ENCODE peak calls at places on chromosome 13, in ten cellular contexts. One of them, this sample, is unnamed.

GRCh38 chr13:72126424-72126823 is 259.4 kb upstream of the DACH1 start:
- DNase-seq in substantia nigra: no peak
- DNase-seq in breast epithelium: no peak
- DNase-seq in foreskin keratinocyte: no peak
- DNase-seq in psoas muscle: no peak
- DNase-seq in naive thymus-derived CD4-positive, alpha-beta T cell: no peak
- DNase-seq in fibroblast of lung: peak
- DNase-seq in tibial nerve: no peak
- DNase-seq in thoracic aorta: no peak
- DNase-seq in pancreas: no peak
- DNase-seq in this sample: peak

GRCh38 chr13:44151474-44151873 is 222.2 kb upstream of the SERP2 start:
- DNase-seq in substantia nigra: no peak
- DNase-seq in breast epithelium: no peak
- DNase-seq in foreskin keratinocyte: no peak
- DNase-seq in psoas muscle: peak
- DNase-seq in naive thymus-derived CD4-positive, alpha-beta T cell: no peak
- DNase-seq in fibroblast of lung: no peak
- DNase-seq in tibial nerve: no peak
- DNase-seq in thoracic aorta: no peak
- DNase-seq in pancreas: no peak
- DNase-seq in this sample: no peak

GRCh38 chr13:59458908-59459579 is 704.7 kb downstream of the DIAPH3 start:
- DNase-seq in substantia nigra: no peak
- DNase-seq in breast epithelium: no peak
- DNase-seq in foreskin keratinocyte: no peak
- DNase-seq in psoas muscle: no peak
- DNase-seq in naive thymus-derived CD4-positive, alpha-beta T cell: no peak
- DNase-seq in fibroblast of lung: peak
- DNase-seq in tibial nerve: no peak
- DNase-seq in thoracic aorta: no peak
- DNase-seq in pancreas: no peak
- DNase-seq in this sample: peak

GRCh38 chr13:29918845-29919244 is 68.4 kb upstream of the UBL3 start:
- DNase-seq in substantia nigra: no peak
- DNase-seq in breast epithelium: peak
- DNase-seq in foreskin keratinocyte: peak
- DNase-seq in psoas muscle: no peak
- DNase-seq in naive thymus-derived CD4-positive, alpha-beta T cell: no peak
- DNase-seq in fibroblast of lung: peak
- DNase-seq in tibial nerve: no peak
- DNase-seq in thoracic aorta: no peak
- DNase-seq in pancreas: no peak
- DNase-seq in this sample: peak

GRCh38 chr13:27643334-27644158 is 21.9 kb downstream of the POLR1D start:
- DNase-seq in substantia nigra: no peak
- DNase-seq in breast epithelium: no peak
- DNase-seq in foreskin keratinocyte: peak
- DNase-seq in psoas muscle: no peak
- DNase-seq in naive thymus-derived CD4-positive, alpha-beta T cell: no peak
- DNase-seq in fibroblast of lung: no peak
- DNase-seq in tibial nerve: no peak
- DNase-seq in thoracic aorta: no peak
- DNase-seq in pancreas: no peak
- DNase-seq in this sample: no peak

GRCh38 chr13:75675421-75675820 is 39.3 kb downstream of the LMO7 start:
- DNase-seq in substantia nigra: no peak
- DNase-seq in breast epithelium: no peak
- DNase-seq in foreskin keratinocyte: no peak
- DNase-seq in psoas muscle: no peak
- DNase-seq in naive thymus-derived CD4-positive, alpha-beta T cell: no peak
- DNase-seq in fibroblast of lung: peak
- DNase-seq in tibial nerve: no peak
- DNase-seq in thoracic aorta: no peak
- DNase-seq in pancreas: no peak
- DNase-seq in this sample: no peak

GRCh38 chr13:51881296-51881695 is 19.5 kb downstream of the CCDC70 start:
- DNase-seq in substantia nigra: no peak
- DNase-seq in breast epithelium: no peak
- DNase-seq in foreskin keratinocyte: no peak
- DNase-seq in psoas muscle: no peak
- DNase-seq in naive thymus-derived CD4-positive, alpha-beta T cell: no peak
- DNase-seq in fibroblast of lung: no peak
- DNase-seq in tibial nerve: no peak
- DNase-seq in thoracic aorta: no peak
- DNase-seq in pancreas: no peak
- DNase-seq in this sample: no peak

GRCh38 chr13:45501175-45501526 is 36.4 kb downstream of the COG3 start:
- DNase-seq in substantia nigra: no peak
- DNase-seq in breast epithelium: no peak
- DNase-seq in foreskin keratinocyte: no peak
- DNase-seq in psoas muscle: no peak
- DNase-seq in naive thymus-derived CD4-positive, alpha-beta T cell: no peak
- DNase-seq in fibroblast of lung: no peak
- DNase-seq in tibial nerve: no peak
- DNase-seq in thoracic aorta: no peak
- DNase-seq in pancreas: no peak
- DNase-seq in this sample: no peak

GRCh38 chr13:84648069-84648640 is 765.9 kb upstream of the SLITRK1 start:
- DNase-seq in substantia nigra: no peak
- DNase-seq in breast epithelium: no peak
- DNase-seq in foreskin keratinocyte: no peak
- DNase-seq in psoas muscle: no peak
- DNase-seq in naive thymus-derived CD4-positive, alpha-beta T cell: no peak
- DNase-seq in fibroblast of lung: peak
- DNase-seq in tibial nerve: no peak
- DNase-seq in thoracic aorta: no peak
- DNase-seq in pancreas: no peak
- DNase-seq in this sample: no peak

GRCh38 chr13:90562388-90562787 is 785.1 kb upstream of the MIR17HG start:
- DNase-seq in substantia nigra: no peak
- DNase-seq in breast epithelium: no peak
- DNase-seq in foreskin keratinocyte: no peak
- DNase-seq in psoas muscle: no peak
- DNase-seq in naive thymus-derived CD4-positive, alpha-beta T cell: no peak
- DNase-seq in fibroblast of lung: no peak
- DNase-seq in tibial nerve: no peak
- DNase-seq in thoracic aorta: no peak
- DNase-seq in pancreas: no peak
- DNase-seq in this sample: no peak

GRCh38 chr13:108155185-108156106 is 59.9 kb downstream of the LIG4 start:
- DNase-seq in substantia nigra: no peak
- DNase-seq in breast epithelium: no peak
- DNase-seq in foreskin keratinocyte: peak
- DNase-seq in psoas muscle: peak
- DNase-seq in naive thymus-derived CD4-positive, alpha-beta T cell: peak
- DNase-seq in fibroblast of lung: peak
- DNase-seq in tibial nerve: peak
- DNase-seq in thoracic aorta: no peak
- DNase-seq in pancreas: peak
- DNase-seq in this sample: peak

GRCh38 chr13:80312967-80313366 is 28.0 kb downstream of the SPRY2 start:
- DNase-seq in substantia nigra: no peak
- DNase-seq in breast epithelium: no peak
- DNase-seq in foreskin keratinocyte: no peak
- DNase-seq in psoas muscle: no peak
- DNase-seq in naive thymus-derived CD4-positive, alpha-beta T cell: no peak
- DNase-seq in fibroblast of lung: peak
- DNase-seq in tibial nerve: no peak
- DNase-seq in thoracic aorta: no peak
- DNase-seq in pancreas: no peak
- DNase-seq in this sample: no peak

GRCh38 chr13:77579971-77580370 is 44.5 kb downstream of the SCEL start:
- DNase-seq in substantia nigra: no peak
- DNase-seq in breast epithelium: no peak
- DNase-seq in foreskin keratinocyte: no peak
- DNase-seq in psoas muscle: no peak
- DNase-seq in naive thymus-derived CD4-positive, alpha-beta T cell: no peak
- DNase-seq in fibroblast of lung: no peak
- DNase-seq in tibial nerve: no peak
- DNase-seq in thoracic aorta: no peak
- DNase-seq in pancreas: no peak
- DNase-seq in this sample: no peak

GRCh38 chr13:77580748-77581147 is 45.2 kb downstream of the SCEL start:
- DNase-seq in substantia nigra: no peak
- DNase-seq in breast epithelium: no peak
- DNase-seq in foreskin keratinocyte: no peak
- DNase-seq in psoas muscle: no peak
- DNase-seq in naive thymus-derived CD4-positive, alpha-beta T cell: no peak
- DNase-seq in fibroblast of lung: no peak
- DNase-seq in tibial nerve: no peak
- DNase-seq in thoracic aorta: no peak
- DNase-seq in pancreas: no peak
- DNase-seq in this sample: no peak

GRCh38 chr13:77584111-77584510 is 48.6 kb downstream of the SCEL start:
- DNase-seq in substantia nigra: peak
- DNase-seq in breast epithelium: peak
- DNase-seq in foreskin keratinocyte: peak
- DNase-seq in psoas muscle: no peak
- DNase-seq in naive thymus-derived CD4-positive, alpha-beta T cell: no peak
- DNase-seq in fibroblast of lung: no peak
- DNase-seq in tibial nerve: no peak
- DNase-seq in thoracic aorta: no peak
- DNase-seq in pancreas: no peak
- DNase-seq in this sample: no peak

DNA sequence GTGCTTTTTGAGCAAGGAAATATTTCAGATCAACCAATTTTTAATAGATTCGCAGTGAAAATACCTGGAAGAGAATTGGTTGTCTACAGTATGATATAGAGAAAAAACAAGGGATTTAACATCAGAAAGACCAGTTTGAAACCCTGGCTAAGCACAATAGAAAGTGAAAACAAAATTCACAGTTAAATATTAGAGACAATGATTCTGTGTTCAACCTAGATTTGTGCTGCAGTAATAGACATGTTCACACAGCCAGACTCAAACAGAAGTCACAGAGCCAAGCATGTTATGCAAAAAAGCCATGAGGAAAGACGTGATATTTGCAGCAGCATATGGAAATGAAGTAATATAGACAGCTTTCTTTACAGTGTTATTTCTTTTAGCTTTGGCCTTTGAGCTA is 48.0 kb downstream of the SCEL start:
- DNase-seq in substantia nigra: no peak
- DNase-seq in breast epithelium: no peak
- DNase-seq in foreskin keratinocyte: no peak
- DNase-seq in psoas muscle: no peak
- DNase-seq in naive thymus-derived CD4-positive, alpha-beta T cell: no peak
- DNase-seq in fibroblast of lung: no peak
- DNase-seq in tibial nerve: no peak
- DNase-seq in thoracic aorta: no peak
- DNase-seq in pancreas: no peak
- DNase-seq in this sample: no peak
- H3K27ac ChIP-seq in substantia nigra: peak
- H3K27ac ChIP-seq in breast epithelium: no peak
- H3K27ac ChIP-seq in foreskin keratinocyte: no peak
- H3K27ac ChIP-seq in psoas muscle: no peak
- H3K27ac ChIP-seq in naive thymus-derived CD4-positive, alpha-beta T cell: no peak
- H3K27ac ChIP-seq in fibroblast of lung: no peak
- H3K27ac ChIP-seq in tibial nerve: no peak
- H3K27ac ChIP-seq in thoracic aorta: no peak
- H3K27ac ChIP-seq in pancreas: no peak
- H3K27ac ChIP-seq in this sample: no peak

GRCh38 chr13:49926019-49926418 is 10.1 kb downstream of the SPRYD7 start:
- DNase-seq in substantia nigra: no peak
- DNase-seq in breast epithelium: no peak
- DNase-seq in foreskin keratinocyte: no peak
- DNase-seq in psoas muscle: no peak
- DNase-seq in naive thymus-derived CD4-positive, alpha-beta T cell: no peak
- DNase-seq in fibroblast of lung: no peak
- DNase-seq in tibial nerve: no peak
- DNase-seq in thoracic aorta: no peak
- DNase-seq in pancreas: no peak
- DNase-seq in this sample: no peak
- H3K27ac ChIP-seq in substantia nigra: no peak
- H3K27ac ChIP-seq in breast epithelium: no peak
- H3K27ac ChIP-seq in foreskin keratinocyte: no peak
- H3K27ac ChIP-seq in psoas muscle: no peak
- H3K27ac ChIP-seq in naive thymus-derived CD4-positive, alpha-beta T cell: no peak
- H3K27ac ChIP-seq in fibroblast of lung: no peak
- H3K27ac ChIP-seq in tibial nerve: no peak
- H3K27ac ChIP-seq in thoracic aorta: peak
- H3K27ac ChIP-seq in pancreas: no peak
- H3K27ac ChIP-seq in this sample: no peak

DNA sequence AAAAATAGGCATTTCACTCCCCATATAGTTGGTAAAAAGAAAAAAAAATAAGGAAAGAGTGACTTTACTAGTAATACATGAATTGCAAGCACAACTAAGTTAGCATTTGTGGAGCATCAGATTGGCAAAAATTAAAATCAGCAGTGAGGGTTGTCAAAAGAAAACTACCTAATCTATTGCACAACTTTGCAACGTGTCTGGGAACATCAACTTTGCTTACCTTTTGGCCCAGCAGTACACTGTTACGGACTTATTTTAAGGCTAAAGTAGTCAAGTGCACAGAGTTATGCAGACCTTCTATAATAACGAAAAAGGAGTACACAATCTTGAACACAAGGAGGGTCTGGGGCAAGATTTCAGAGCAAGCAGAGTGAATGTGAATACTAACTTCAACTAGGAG is 102.6 kb downstream of the MIPEP start:
- DNase-seq in substantia nigra: no peak
- DNase-seq in breast epithelium: no peak
- DNase-seq in foreskin keratinocyte: no peak
- DNase-seq in psoas muscle: no peak
- DNase-seq in naive thymus-derived CD4-positive, alpha-beta T cell: no peak
- DNase-seq in fibroblast of lung: no peak
- DNase-seq in tibial nerve: no peak
- DNase-seq in thoracic aorta: no peak
- DNase-seq in pancreas: no peak
- DNase-seq in this sample: no peak
- H3K27ac ChIP-seq in substantia nigra: no peak
- H3K27ac ChIP-seq in breast epithelium: no peak
- H3K27ac ChIP-seq in foreskin keratinocyte: no peak
- H3K27ac ChIP-seq in psoas muscle: no peak
- H3K27ac ChIP-seq in naive thymus-derived CD4-positive, alpha-beta T cell: no peak
- H3K27ac ChIP-seq in fibroblast of lung: no peak
- H3K27ac ChIP-seq in tibial nerve: no peak
- H3K27ac ChIP-seq in thoracic aorta: no peak
- H3K27ac ChIP-seq in pancreas: no peak
- H3K27ac ChIP-seq in this sample: no peak

DNA sequence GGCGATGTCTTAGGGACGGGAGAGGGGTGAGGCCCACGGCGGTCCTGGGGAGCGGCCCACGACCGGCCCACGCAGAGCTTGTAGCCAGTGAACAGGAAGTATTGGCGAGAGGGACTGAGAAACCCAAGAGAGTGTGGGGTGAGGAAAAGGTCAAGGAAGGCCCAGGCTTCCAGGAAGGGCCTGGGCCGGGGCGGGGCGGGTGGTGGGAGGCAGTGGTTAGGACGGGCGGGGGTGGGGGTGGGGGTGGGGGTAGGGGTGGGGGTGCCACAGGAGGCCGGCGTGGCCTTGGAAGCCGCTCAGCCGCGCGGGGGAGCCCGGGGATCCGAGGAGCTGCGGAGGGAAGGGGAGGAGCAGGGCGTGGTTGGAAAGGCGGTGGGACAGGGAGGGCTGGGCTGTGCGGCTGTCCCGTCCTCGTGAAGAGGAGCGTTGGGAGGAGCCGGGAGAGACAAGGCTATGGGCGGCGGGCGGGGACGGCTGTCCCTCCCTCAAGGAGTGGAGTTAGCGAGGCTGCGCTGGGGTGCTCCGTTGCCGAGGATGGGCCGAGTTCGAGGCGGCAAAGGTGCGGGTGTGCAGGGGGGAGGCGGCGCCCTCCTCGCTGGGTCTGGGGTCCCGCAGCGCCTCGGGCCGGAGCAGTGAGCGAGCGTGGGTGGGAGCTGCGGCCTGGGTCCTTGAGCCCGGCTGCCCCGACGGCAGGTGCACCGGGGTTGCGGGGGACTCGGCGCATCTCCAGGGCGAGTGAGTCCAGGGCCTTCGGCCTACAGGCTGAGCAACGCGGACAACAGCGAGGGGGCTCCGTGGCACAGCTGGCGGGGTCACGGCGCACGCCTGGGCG is 254.4 kb upstream of the SGCG start:
- DNase-seq in substantia nigra: no peak
- DNase-seq in breast epithelium: peak
- DNase-seq in foreskin keratinocyte: no peak
- DNase-seq in psoas muscle: peak
- DNase-seq in naive thymus-derived CD4-positive, alpha-beta T cell: no peak
- DNase-seq in fibroblast of lung: peak
- DNase-seq in tibial nerve: peak
- DNase-seq in thoracic aorta: no peak
- DNase-seq in pancreas: no peak
- DNase-seq in this sample: peak
- H3K27ac ChIP-seq in substantia nigra: no peak
- H3K27ac ChIP-seq in breast epithelium: peak
- H3K27ac ChIP-seq in foreskin keratinocyte: no peak
- H3K27ac ChIP-seq in psoas muscle: peak
- H3K27ac ChIP-seq in naive thymus-derived CD4-positive, alpha-beta T cell: no peak
- H3K27ac ChIP-seq in fibroblast of lung: no peak
- H3K27ac ChIP-seq in tibial nerve: peak
- H3K27ac ChIP-seq in thoracic aorta: no peak
- H3K27ac ChIP-seq in pancreas: no peak
- H3K27ac ChIP-seq in this sample: no peak

This sample was measured in astrocyte.